ENCODE peak calls at places on chromosome 17, in five cellular contexts. D is Kasumi-1; E is GM20000; Y is activated naive CD8-positive, alpha-beta T cell treated with anti-CD3 and anti-CD28 coated beads, Interleukin-2, amount 50 U/mL, for 24 hours; B is T-helper 22 cell. S is an unnamed sample.

GRCh38 chr17:67044940-67045339 is 586 bp downstream of the CACNG1 start:
- DNase-seq in D (no peak), E (no peak), B (no peak), Y (no peak), S (no peak)

GRCh38 chr17:39073916-39074315 is 77.5 kb downstream of the PLXDC1 start:
- DNase-seq in B (no peak), E (no peak), Y (no peak), D (no peak), S (no peak)

GRCh38 chr17:4519361-4519788 is 20.7 kb downstream of the SPNS2 start:
- DNase-seq in D (no peak), E (no peak), Y (no peak), B (no peak), S (no peak)

GRCh38 chr17:19401321-19402010 is 9.6 kb upstream of the RNF112 start:
- DNase-seq in D (no peak), B (no peak), Y (no peak), E (no peak), S (no peak)

GRCh38 chr17:82320140-82320840 is 2.9 kb upstream of the CD7 start:
- DNase-seq in B (no peak), E (no peak), D (no peak), Y (no peak), S (no peak)

GRCh38 chr17:80621335-80622169 is 76.9 kb downstream of the RPTOR start:
- DNase-seq in B (no peak), D (peak; percentile 51), E (no peak), Y (no peak), S (no peak)

GRCh38 chr17:75544250-75544649 is 18.8 kb downstream of the LLGL2 start:
- DNase-seq in Y (no peak), B (no peak), E (no peak), D (peak; percentile 58), S (no peak)

GRCh38 chr17:35256629-35257028 is 13.8 kb downstream of the SLFN5 start:
- DNase-seq in B (no peak), Y (no peak), D (no peak), E (no peak), S (no peak)

GRCh38 chr17:28493467-28493866 is 12.7 kb upstream of the FOXN1 start:
- DNase-seq in D (no peak), B (no peak), E (no peak), Y (no peak), S (no peak)